ENCODE peak calls at places on chromosomes 7 and 10, in seven cellular contexts. One of them, this sample, is unnamed.

GRCh38 chr7:45099891-45100760 is 11.4 kb upstream of the NACAD start:
- DNase-seq in GM18507: no peak
- DNase-seq in germinal center: no peak
- DNase-seq in HAP-1: no peak
- DNase-seq in HuH-7.5: no peak
- DNase-seq in NCI-H1105: no peak
- DNase-seq in stimulated activated naive CD4-positive, alpha-beta T cell: no peak
- DNase-seq in this sample: no peak

GRCh38 chr7:138563808-138564207 is 103.7 kb downstream of the TRIM24 start:
- DNase-seq in GM18507: no peak
- DNase-seq in germinal center: no peak
- DNase-seq in HAP-1: no peak
- DNase-seq in HuH-7.5: no peak
- DNase-seq in NCI-H1105: no peak
- DNase-seq in stimulated activated naive CD4-positive, alpha-beta T cell: no peak
- DNase-seq in this sample: no peak

GRCh38 chr7:158139499-158139898 is 448.1 kb downstream of the PTPRN2 start:
- DNase-seq in GM18507: no peak
- DNase-seq in germinal center: no peak
- DNase-seq in HAP-1: no peak
- DNase-seq in HuH-7.5: no peak
- DNase-seq in NCI-H1105: no peak
- DNase-seq in stimulated activated naive CD4-positive, alpha-beta T cell: no peak
- DNase-seq in this sample: no peak

GRCh38 chr7:44967571-44968446 is 11.0 kb downstream of the MYO1G start:
- DNase-seq in GM18507: no peak
- DNase-seq in germinal center: no peak
- DNase-seq in HAP-1: no peak
- DNase-seq in HuH-7.5: peak; percentile 73
- DNase-seq in NCI-H1105: no peak
- DNase-seq in stimulated activated naive CD4-positive, alpha-beta T cell: no peak
- DNase-seq in this sample: no peak

GRCh38 chr7:155283565-155284194 is 14.0 kb upstream of the INSIG1 start:
- DNase-seq in GM18507: no peak
- DNase-seq in germinal center: no peak
- DNase-seq in HAP-1: no peak
- DNase-seq in HuH-7.5: no peak
- DNase-seq in NCI-H1105: no peak
- DNase-seq in stimulated activated naive CD4-positive, alpha-beta T cell: no peak
- DNase-seq in this sample: no peak

GRCh38 chr7:94974436-94974835 is 67.0 kb downstream of the PPP1R9A start:
- DNase-seq in GM18507: no peak
- DNase-seq in germinal center: no peak
- DNase-seq in HAP-1: no peak
- DNase-seq in HuH-7.5: no peak
- DNase-seq in NCI-H1105: no peak
- DNase-seq in stimulated activated naive CD4-positive, alpha-beta T cell: no peak
- DNase-seq in this sample: no peak

GRCh38 chr7:19030280-19030679 is 87.2 kb downstream of the TWIST1 start:
- DNase-seq in GM18507: no peak
- DNase-seq in germinal center: no peak
- DNase-seq in HAP-1: no peak
- DNase-seq in HuH-7.5: no peak
- DNase-seq in NCI-H1105: no peak
- DNase-seq in stimulated activated naive CD4-positive, alpha-beta T cell: no peak
- DNase-seq in this sample: no peak

GRCh38 chr7:87934699-87935372 is 785 bp downstream of the ADAM22 start:
- DNase-seq in GM18507: no peak
- DNase-seq in germinal center: peak; percentile 23
- DNase-seq in HAP-1: no peak
- DNase-seq in HuH-7.5: peak; percentile 24
- DNase-seq in NCI-H1105: peak; percentile 45
- DNase-seq in stimulated activated naive CD4-positive, alpha-beta T cell: peak; percentile 9
- DNase-seq in this sample: peak; percentile 34

GRCh38 chr10:101839421-101840063 is 4.1 kb downstream of the KCNIP2 start:
- DNase-seq in GM18507: no peak
- DNase-seq in germinal center: peak; percentile 86
- DNase-seq in HAP-1: no peak
- DNase-seq in HuH-7.5: peak; percentile 76
- DNase-seq in NCI-H1105: peak; percentile 27
- DNase-seq in stimulated activated naive CD4-positive, alpha-beta T cell: peak; percentile 38
- DNase-seq in this sample: peak; percentile 89

GRCh38 chr10:86400705-86401587 is 34.4 kb upstream of the GRID1 start:
- DNase-seq in GM18507: no peak
- DNase-seq in germinal center: peak; percentile 59
- DNase-seq in HAP-1: no peak
- DNase-seq in HuH-7.5: peak; percentile 43
- DNase-seq in NCI-H1105: no peak
- DNase-seq in stimulated activated naive CD4-positive, alpha-beta T cell: peak; percentile 66
- DNase-seq in this sample: peak; percentile 54

GRCh38 chr7:18577096-18577771 is 81.7 kb downstream of the HDAC9 start:
- DNase-seq in GM18507: no peak
- DNase-seq in germinal center: no peak
- DNase-seq in HAP-1: no peak
- DNase-seq in HuH-7.5: no peak
- DNase-seq in NCI-H1105: no peak
- DNase-seq in stimulated activated naive CD4-positive, alpha-beta T cell: no peak
- DNase-seq in this sample: no peak

GRCh38 chr7:142535123-142535779 is 214.0 kb upstream of the PRSS1 start:
- DNase-seq in GM18507: peak; percentile 12
- DNase-seq in germinal center: peak; percentile 26
- DNase-seq in HAP-1: peak; percentile 59
- DNase-seq in HuH-7.5: peak; percentile 13
- DNase-seq in NCI-H1105: peak; percentile 43
- DNase-seq in stimulated activated naive CD4-positive, alpha-beta T cell: peak; percentile 36
- DNase-seq in this sample: peak; percentile 61

GRCh38 chr10:109018892-109019507 is 904.3 kb downstream of the XPNPEP1 start:
- DNase-seq in GM18507: no peak
- DNase-seq in germinal center: no peak
- DNase-seq in HAP-1: no peak
- DNase-seq in HuH-7.5: no peak
- DNase-seq in NCI-H1105: no peak
- DNase-seq in stimulated activated naive CD4-positive, alpha-beta T cell: no peak
- DNase-seq in this sample: no peak

GRCh38 chr7:65307651-65308299 is 65.9 kb upstream of the ZNF92 start:
- DNase-seq in GM18507: peak; percentile 9
- DNase-seq in germinal center: peak; percentile 63
- DNase-seq in HAP-1: peak; percentile 85
- DNase-seq in HuH-7.5: peak; percentile 43
- DNase-seq in NCI-H1105: peak; percentile 76
- DNase-seq in stimulated activated naive CD4-positive, alpha-beta T cell: no peak
- DNase-seq in this sample: peak; percentile 67

GRCh38 chr10:109178576-109178975 is 744.7 kb downstream of the XPNPEP1 start:
- DNase-seq in GM18507: no peak
- DNase-seq in germinal center: no peak
- DNase-seq in HAP-1: no peak
- DNase-seq in HuH-7.5: no peak
- DNase-seq in NCI-H1105: no peak
- DNase-seq in stimulated activated naive CD4-positive, alpha-beta T cell: no peak
- DNase-seq in this sample: no peak

GRCh38 chr10:86798030-86798429 is 41.6 kb downstream of the BMPR1A start:
- DNase-seq in GM18507: no peak
- DNase-seq in germinal center: no peak
- DNase-seq in HAP-1: no peak
- DNase-seq in HuH-7.5: no peak
- DNase-seq in NCI-H1105: no peak
- DNase-seq in stimulated activated naive CD4-positive, alpha-beta T cell: no peak
- DNase-seq in this sample: no peak

This sample was measured in B cell.